ENCODE peak calls at places on chromosomes 16 and 17, in ten cellular contexts. Q is cardiac fibroblast, P is cardiac muscle cell, Y is IMR-90, F is lower leg skin, R is HFF-Myc, X is psoas muscle, T is mesendoderm, J is adrenal gland, C is HL-60. H is an unnamed sample.

GRCh38 chr17:43779145-43780125 is 658 bp upstream of the DUSP3 start:
- DNase-seq in J (no peak), P (no peak), F (peak; percentile 92), Y (peak; percentile 25), Q (no peak), R (no peak), X (no peak), C (peak; percentile 77), T (peak; percentile 69), H (no peak)

GRCh38 chr17:34249497-34249877 is 5.6 kb upstream of the CCL2 start:
- DNase-seq in C (no peak), F (no peak), J (no peak), T (no peak), X (no peak), P (no peak), Y (no peak), R (no peak), Q (no peak), H (no peak)

GRCh38 chr17:49496183-49496865 is 1.2 kb downstream of the NGFR start:
- DNase-seq in T (peak; percentile 65), J (peak; percentile 75), C (peak; percentile 39), Q (peak; percentile 59), X (peak; percentile 82), Y (peak; percentile 28), F (peak; percentile 94), P (peak; percentile 64), R (no peak), H (no peak)

GRCh38 chr16:67537636-67538591 is 9.3 kb downstream of the RIPOR1 start:
- DNase-seq in P (peak; percentile 52), J (peak; percentile 71), C (no peak), R (no peak), F (peak; percentile 94), X (peak; percentile 73), Y (no peak), T (peak; percentile 45), Q (peak; percentile 67), H (no peak)

GRCh38 chr17:48296453-48296852 is 133.6 kb downstream of the SKAP1 start:
- DNase-seq in X (no peak), F (no peak), Y (no peak), Q (no peak), P (no peak), J (no peak), C (no peak), T (no peak), R (no peak), H (no peak)

GRCh38 chr17:36901506-36901905 is 35.8 kb upstream of the LHX1 start:
- DNase-seq in P (peak; percentile 15), Q (no peak), J (no peak), C (no peak), Y (peak; percentile 33), T (peak; percentile 93), X (no peak), F (no peak), R (no peak), H (no peak)

GRCh38 chr16:23008041-23008440 is 141.2 kb downstream of the USP31 start:
- DNase-seq in T (no peak), Y (no peak), Q (no peak), R (no peak), X (no peak), C (no peak), F (peak; percentile 26), P (no peak), J (no peak), H (no peak)

GRCh38 chr17:3865166-3865565 is 19.1 kb upstream of the NCBP3 start:
- DNase-seq in R (no peak), P (peak; percentile 52), C (no peak), X (peak; percentile 46), J (no peak), T (no peak), F (no peak), Q (no peak), Y (no peak), H (no peak)

GRCh38 chr16:70271696-70272095 is 17.6 kb downstream of the AARS1 start:
- DNase-seq in T (no peak), C (no peak), F (no peak), R (no peak), P (no peak), J (no peak), Y (no peak), Q (no peak), X (no peak), H (no peak)

GRCh38 chr16:70269471-70269870 is 17.7 kb upstream of the EXOSC6 start:
- DNase-seq in R (no peak), J (no peak), Q (no peak), Y (no peak), T (no peak), P (no peak), X (no peak), C (no peak), F (no peak), H (no peak)

GRCh38 chr16:70267516-70267915 is 15.8 kb upstream of the EXOSC6 start:
- DNase-seq in R (peak; percentile 37), P (peak; percentile 68), T (peak; percentile 79), C (peak; percentile 56), F (no peak), J (peak; percentile 35), X (no peak), Q (peak; percentile 67), Y (peak; percentile 55), H (no peak)

DNA sequence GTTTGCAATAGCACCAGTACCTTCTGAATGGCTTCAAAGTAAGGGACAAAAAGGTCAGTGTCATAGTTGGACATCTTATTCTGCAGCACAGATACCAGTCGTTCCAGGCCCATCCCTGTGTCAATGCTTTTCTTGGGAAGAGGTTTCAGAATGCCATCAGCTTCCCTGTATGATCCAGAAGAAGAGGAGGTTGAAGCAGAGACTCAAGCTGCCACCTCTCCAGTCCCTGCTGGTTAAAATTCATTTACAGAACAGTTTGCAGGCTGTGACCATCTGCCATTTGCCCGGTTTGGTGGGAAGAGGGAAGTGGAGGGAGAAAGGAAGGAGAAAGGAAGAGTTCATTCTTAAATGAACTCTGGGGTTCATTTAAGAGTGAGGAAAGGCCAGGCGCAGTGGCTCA is 18.4 kb upstream of the EXOSC6 start:
- DNase-seq in T (no peak), X (no peak), Q (no peak), F (no peak), Y (no peak), J (no peak), P (no peak), C (no peak), R (no peak), H (no peak)
- H3K4me3 ChIP-seq in T (no peak overlapping the region), X (no peak overlapping the region), Q (no peak overlapping the region), F (no peak overlapping the region), Y (no peak overlapping the region), J (no peak overlapping the region), P (no peak overlapping the region), C (no peak overlapping the region), R (no peak overlapping the region), H (no peak overlapping the region)

GRCh38 chr17:40822132-40822812 is at the start of gene KRT10:
- DNase-seq in R (no peak), Y (no peak), T (no peak), C (no peak), F (no peak), P (no peak), X (no peak), Q (no peak), J (no peak), H (no peak)

GRCh38 chr17:40818733-40819527 is 3.5 kb downstream of the KRT10 start:
- DNase-seq in Y (peak; percentile 73), T (peak; percentile 83), J (peak; percentile 77), R (no peak), F (peak; percentile 95), C (peak; percentile 81), X (peak; percentile 80), P (peak; percentile 91), Q (peak; percentile 88), H (peak; percentile 61)

GRCh38 chr17:40821536-40821935 is 878 bp downstream of the KRT10 start:
- DNase-seq in R (no peak), P (no peak), X (no peak), J (no peak), C (no peak), Q (no peak), F (no peak), Y (peak; percentile 41), T (no peak), H (no peak)

GRCh38 chr17:40819528-40820125 is 2.8 kb downstream of the KRT10 start:
- DNase-seq in P (peak; percentile 27), T (peak; percentile 8), J (no peak), R (no peak), Q (peak; percentile 16), X (no peak), F (no peak), Y (peak; percentile 20), C (no peak), H (no peak)

GRCh38 chr17:40820228-40820838 is 2.1 kb downstream of the KRT10 start:
- DNase-seq in Y (no peak), P (no peak), F (no peak), R (no peak), X (no peak), T (no peak), Q (no peak), J (no peak), C (no peak), H (no peak)
- H3K4me3 ChIP-seq in Y (no peak overlapping the region), P (no peak overlapping the region), F (peak overlapping the region; percentile 1), R (peak overlapping the region; percentile 70), X (peak overlapping the region; percentile 89), T (no peak overlapping the region), Q (no peak overlapping the region), J (peak overlapping the region; percentile 93), C (no peak overlapping the region), H (peak overlapping the region; percentile 87)

GRCh38 chr16:979106-979505 is 2.5 kb upstream of the SOX8 start:
- DNase-seq in R (no peak), Y (no peak), T (no peak), P (no peak), C (no peak), F (no peak), J (no peak), X (no peak), Q (no peak), H (no peak)

GRCh38 chr16:981695-982151 is at the start of gene SOX8:
- DNase-seq in T (no peak), Y (no peak), C (no peak), P (no peak), J (no peak), F (no peak), R (no peak), Q (no peak), X (no peak), H (no peak)

GRCh38 chr16:982152-983043 is 828 bp downstream of the SOX8 start:
- DNase-seq in R (no peak), Q (no peak), X (no peak), P (no peak), Y (no peak), F (no peak), T (no peak), C (no peak), J (no peak), H (no peak)

GRCh38 chr16:979859-980594 is 1.5 kb upstream of the SOX8 start:
- DNase-seq in F (no peak), Q (no peak), J (no peak), X (no peak), R (no peak), P (no peak), T (peak; percentile 42), C (no peak), Y (no peak), H (no peak)

DNA sequence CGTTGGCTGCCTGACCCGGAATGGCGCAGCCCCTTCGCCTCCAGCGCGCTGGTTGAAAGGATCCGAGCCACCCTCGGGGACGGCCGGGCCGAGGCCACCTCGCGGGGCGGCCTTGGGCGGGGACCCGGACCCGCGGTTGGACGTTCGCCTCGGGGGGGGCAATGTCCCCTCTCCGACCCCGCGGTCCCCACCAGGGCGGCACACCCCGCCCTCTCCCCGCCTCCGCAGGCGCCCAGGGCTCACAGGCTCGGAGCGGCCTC is 1.0 kb upstream of the SOX8 start:
- DNase-seq in X (no peak), F (no peak), R (no peak), C (no peak), T (no peak), J (no peak), P (no peak), Q (no peak), Y (no peak), H (no peak)
- H3K4me3 ChIP-seq in X (peak overlapping the region; percentile 61), F (peak overlapping the region; percentile 42), R (peak overlapping the region; percentile 20), C (no peak overlapping the region), T (no peak overlapping the region), J (peak overlapping the region; percentile 66), P (peak overlapping the region; percentile 46), Q (no peak overlapping the region), Y (peak overlapping the region; percentile 25), H (no peak overlapping the region)

GRCh38 chr17:47210105-47210504 is 957 bp downstream of the MYL4 start:
- DNase-seq in C (no peak), R (no peak), P (no peak), F (no peak), Y (no peak), Q (no peak), X (no peak), J (no peak), T (peak; percentile 19), H (no peak)
- H3K4me3 ChIP-seq in C (no peak overlapping the region), R (no peak overlapping the region), P (peak overlapping the region; percentile 82), F (no peak overlapping the region), Y (no peak overlapping the region), Q (no peak overlapping the region), X (no peak overlapping the region), J (no peak overlapping the region), T (no peak overlapping the region), H (no peak overlapping the region)

H was measured in Jurkat, Clone E6-1.